ENCODE peak calls at places on chromosomes 7 and 10, in six cellular contexts. Y is aorta, R is adrenal gland, M is hepatocyte, S is fibroblast of lung, C is thoracic aorta. W is an unnamed sample. For H3K27me3, the result is how much of the 10 kb centered on the place peaks cover.

GRCh38 chr7:93779115-93779514 is 111.4 kb downstream of the TFPI2 start:
- DNase-seq in Y (no peak), R (no peak), M (no peak), S (peak), C (no peak), W (no peak)

GRCh38 chr7:108307246-108307982 is 148.8 kb downstream of the NRCAM start:
- DNase-seq in Y (no peak), R (no peak), M (no peak), S (no peak), C (no peak), W (no peak)

GRCh38 chr7:19916011-19916410 is 142.6 kb upstream of the TMEM196 start:
- DNase-seq in Y (no peak), R (no peak), M (no peak), S (peak), C (no peak), W (no peak)

GRCh38 chr10:88409824-88410223 is 173.3 kb downstream of the RNLS start:
- DNase-seq in Y (no peak), R (no peak), M (no peak), S (no peak), C (no peak), W (no peak)

GRCh38 chr10:28842321-28842720 is 165.0 kb downstream of the BAMBI start:
- DNase-seq in Y (no peak), R (no peak), M (no peak), S (peak), C (no peak), W (no peak)

GRCh38 chr7:25478925-25479324 is 250.6 kb upstream of the NPVF start:
- DNase-seq in Y (no peak), R (no peak), M (no peak), S (no peak), C (no peak), W (no peak)

GRCh38 chr10:49689882-49690510 is 10.5 kb downstream of the C10orf53 start:
- DNase-seq in Y (no peak), R (no peak), M (no peak), S (no peak), C (no peak), W (no peak)

GRCh38 chr10:117788911-117789310 is 246.4 kb downstream of the EMX2 start:
- DNase-seq in Y (no peak), R (no peak), M (no peak), S (no peak), C (no peak), W (no peak)

GRCh38 chr10:91190876-91191580 is 29.4 kb upstream of the PCGF5 start:
- DNase-seq in Y (no peak), R (peak), M (no peak), S (peak), C (no peak), W (no peak)

GRCh38 chr10:86164912-86165311 is 201.7 kb downstream of the GRID1 start:
- DNase-seq in Y (no peak), R (no peak), M (no peak), S (no peak), C (no peak), W (no peak)

GRCh38 chr10:5894873-5895272 is 4.8 kb downstream of the FBH1 start:
- DNase-seq in Y (no peak), R (no peak), M (no peak), S (no peak), C (no peak), W (no peak)

GRCh38 chr10:73997479-73997805 is 474 bp upstream of the VCL start:
- DNase-seq in Y (no peak), R (peak), M (no peak), S (no peak), C (peak), W (no peak)

GRCh38 chr7:134694299-134694698 is 47.6 kb downstream of the BPGM start:
- DNase-seq in Y (no peak), R (no peak), M (no peak), S (no peak), C (no peak), W (peak)

GRCh38 chr7:36300696-36301350 is 88.8 kb upstream of the ANLN start:
- DNase-seq in Y (no peak), R (peak), M (no peak), S (no peak), C (no peak), W (peak)

GRCh38 chr7:2432910-2433712 is 29.7 kb downstream of the CHST12 start:
- DNase-seq in Y (no peak), R (no peak), M (no peak), S (no peak), C (no peak), W (no peak)

GRCh38 chr10:124641282-124642075 is 102.7 kb downstream of the FAM53B start:
- DNase-seq in Y (no peak), R (peak), M (peak), S (peak), C (no peak), W (no peak)

GRCh38 chr7:22561356-22561755 is 61.4 kb upstream of the STEAP1B start:
- DNase-seq in Y (peak), R (peak), M (peak), S (peak), C (peak), W (peak)

GRCh38 chr10:86190291-86190690 is 176.3 kb downstream of the GRID1 start:
- DNase-seq in Y (no peak), R (no peak), M (no peak), S (no peak), C (no peak), W (no peak)

GRCh38 chr7:18873674-18874341 is 243.6 kb downstream of the TWIST1 start:
- DNase-seq in Y (no peak), R (peak), M (peak), S (peak), C (no peak), W (peak)

GRCh38 chr10:117004238-117004626 is 755 bp downstream of the SHTN1 start:
- DNase-seq in Y (no peak), R (no peak), M (no peak), S (no peak), C (no peak), W (no peak)

GRCh38 chr7:51224811-51225581 is 91.6 kb downstream of the COBL start:
- DNase-seq in Y (no peak), R (no peak), M (peak), S (no peak), C (no peak), W (no peak)

GRCh38 chr10:42850931-42851330 is 68.3 kb downstream of the BMS1 start:
- DNase-seq in Y (no peak), R (no peak), M (no peak), S (no peak), C (no peak), W (no peak)

GRCh38 chr7:103113164-103113563 is 35.7 kb downstream of the NAPEPLD start:
- DNase-seq in Y (no peak), R (no peak), M (no peak), S (peak), C (peak), W (peak)

GRCh38 chr10:71863203-71863602 is 12.2 kb upstream of the PSAP start:
- DNase-seq in Y (peak), R (no peak), M (no peak), S (peak), C (no peak), W (no peak)

GRCh38 chr10:66680886-66681285 is 244.9 kb upstream of the LRRTM3 start:
- DNase-seq in Y (no peak), R (no peak), M (no peak), S (peak), C (no peak), W (no peak)

GRCh38 chr7:17557305-17557704 is 258.9 kb downstream of the AHR start:
- DNase-seq in Y (no peak), R (peak), M (no peak), S (peak), C (no peak), W (no peak)

GRCh38 chr7:42476255-42476654 is 239.2 kb upstream of the GLI3 start:
- DNase-seq in Y (no peak), R (no peak), M (no peak), S (no peak), C (no peak), W (no peak)

GRCh38 chr10:58782876-58783859 is 270.5 kb downstream of the BICC1 start:
- DNase-seq in Y (no peak), R (no peak), M (peak), S (peak), C (no peak), W (peak)

GRCh38 chr7:70589590-70589989 is 542.4 kb upstream of the GALNT17 start:
- DNase-seq in Y (no peak), R (no peak), M (no peak), S (no peak), C (no peak), W (no peak)

GRCh38 chr7:44853391-44853790 is 5.5 kb upstream of the H2AZ2 start:
- DNase-seq in Y (no peak), R (no peak), M (no peak), S (no peak), C (no peak), W (no peak)

GRCh38 chr7:78768859-78769258 is 684.6 kb downstream of the MAGI2 start:
- DNase-seq in Y (no peak), R (no peak), M (peak), S (no peak), C (no peak), W (no peak)

GRCh38 chr7:26609082-26609481 is 255.3 kb downstream of the SKAP2 start:
- DNase-seq in Y (no peak), R (no peak), M (no peak), S (no peak), C (no peak), W (no peak)

GRCh38 chr10:79320785-79321493 is 26.3 kb upstream of the PPIF start:
- DNase-seq in Y (no peak), R (peak), M (no peak), S (peak), C (no peak), W (no peak)

GRCh38 chr7:112866424-112866823 is 76.2 kb upstream of the TMEM168 start:
- DNase-seq in Y (no peak), R (no peak), M (no peak), S (no peak), C (no peak), W (no peak)

GRCh38 chr10:97497572-97498075 is 598 bp downstream of the MMS19 start:
- DNase-seq in Y (peak), R (peak), M (peak), S (peak), C (peak), W (peak)

GRCh38 chr7:74364061-74364460 is 74.9 kb downstream of the CLIP2 start:
- DNase-seq in Y (no peak), R (peak), M (no peak), S (no peak), C (no peak), W (no peak)

GRCh38 chr10:73039635-73040034 is 57.0 kb downstream of the P4HA1 start:
- DNase-seq in Y (no peak), R (no peak), M (no peak), S (peak), C (no peak), W (no peak)

GRCh38 chr7:121099572-121099971 is 111.1 kb downstream of the CPED1 start:
- DNase-seq in Y (no peak), R (no peak), M (no peak), S (no peak), C (no peak), W (no peak)

GRCh38 chr7:159149488-159149887 is 4.8 kb upstream of the VIPR2 start:
- DNase-seq in Y (no peak), R (no peak), M (no peak), S (no peak), C (no peak), W (peak)

GRCh38 chr10:43871545-43871944 is 222.9 kb upstream of the ZNF32 start:
- DNase-seq in Y (no peak), R (no peak), M (no peak), S (no peak), C (no peak), W (no peak)

GRCh38 chr10:96230527-96230926 is 40.8 kb downstream of the BLNK start:
- DNase-seq in Y (no peak), R (no peak), M (no peak), S (no peak), C (no peak), W (no peak)

GRCh38 chr10:96229568-96230030 is 41.8 kb downstream of the BLNK start:
- DNase-seq in Y (peak), R (peak), M (peak), S (peak), C (peak), W (peak)

GRCh38 chr10:96225119-96225518 is 46.2 kb downstream of the BLNK start:
- DNase-seq in Y (no peak), R (no peak), M (no peak), S (no peak), C (no peak), W (peak)

GRCh38 chr10:96227206-96227605 is 44.2 kb downstream of the BLNK start:
- DNase-seq in Y (no peak), R (no peak), M (no peak), S (no peak), C (no peak), W (no peak)

DNA sequence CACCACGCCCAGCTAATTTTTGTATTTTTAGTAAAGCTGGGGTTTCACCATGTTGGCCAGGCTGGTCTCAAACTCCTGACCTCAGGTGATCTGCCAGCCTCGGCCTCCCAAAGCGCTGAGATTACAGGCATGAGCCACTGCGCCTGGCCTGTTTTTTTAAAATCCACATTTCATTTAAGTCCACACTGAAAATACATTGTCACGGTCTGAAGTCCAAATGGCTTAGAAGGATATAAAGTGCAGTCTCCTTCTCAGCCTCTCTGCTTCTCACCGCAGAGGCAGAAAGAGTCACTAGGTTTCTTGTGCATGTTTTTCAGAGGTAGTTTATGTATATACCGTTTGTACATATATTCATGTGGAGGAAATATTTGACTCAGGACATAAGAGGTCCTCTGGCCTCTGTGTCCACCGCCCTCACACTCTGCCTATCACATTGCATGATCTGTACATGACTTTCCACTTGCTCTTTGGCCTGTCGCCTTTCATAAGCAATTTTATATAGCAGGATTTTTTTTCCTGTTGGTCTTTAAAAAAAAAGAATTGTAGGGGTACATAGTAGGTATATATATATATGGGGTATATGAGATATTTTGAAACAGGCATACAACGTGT is 42.9 kb downstream of the BLNK start:
- DNase-seq in Y (no peak), R (no peak), M (peak), S (no peak), C (no peak), W (no peak)
- H3K27ac ChIP-seq in Y (no peak), R (no peak), M (no peak), S (no peak), C (no peak), W (no peak)

GRCh38 chr7:295155-296154 is 5.5 kb downstream of the FOXL3 start:
- DNase-seq in Y (no peak), R (no peak), M (no peak), S (no peak), C (no peak), W (no peak)

GRCh38 chr7:298375-298702 is 8.4 kb downstream of the FOXL3 start:
- DNase-seq in Y (peak), R (no peak), M (no peak), S (no peak), C (no peak), W (no peak)

GRCh38 chr7:294440-295154 is 4.6 kb downstream of the FOXL3 start:
- DNase-seq in Y (peak), R (no peak), M (peak), S (no peak), C (no peak), W (no peak)

GRCh38 chr7:297611-298374 is 7.8 kb downstream of the FOXL3 start:
- DNase-seq in Y (no peak), R (no peak), M (no peak), S (no peak), C (no peak), W (no peak)

DNA sequence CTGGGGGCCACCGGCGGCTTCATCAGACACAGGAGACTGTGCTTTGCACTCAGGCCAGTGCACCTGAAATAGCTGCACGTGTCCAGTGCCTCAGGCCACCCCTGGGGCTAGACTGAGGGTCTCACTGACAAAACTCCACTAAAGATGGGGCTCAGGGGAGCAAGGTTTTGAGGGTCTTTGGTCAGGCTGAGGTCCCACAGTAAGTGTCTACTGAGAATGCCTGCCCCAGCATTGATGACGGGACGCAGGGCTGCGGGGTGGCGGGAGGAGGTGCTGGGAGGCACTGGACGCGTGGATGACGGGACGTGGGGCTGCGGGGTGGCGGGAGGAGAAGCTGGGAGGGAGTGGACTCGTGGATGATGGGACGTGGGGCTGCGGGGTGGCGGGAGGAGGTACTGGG is 6.6 kb downstream of the FOXL3 start:
- DNase-seq in Y (no peak), R (no peak), M (no peak), S (no peak), C (no peak), W (no peak)
- H3K27me3 ChIP-seq in Y (under half), R (under half), M (under half), S (under half), C (under half), W (under half)

GRCh38 chr7:151028131-151028947 is at the start of gene ABCB8:
- DNase-seq in Y (peak), R (peak), M (peak), S (peak), C (peak), W (peak)
- H3K4me3 ChIP-seq in Y (peak), R (peak), M (peak), S (peak), C (peak), W (peak)

GRCh38 chr10:69686866-69687265 is 56.8 kb downstream of the FAM241B start:
- DNase-seq in Y (no peak), R (no peak), M (no peak), S (no peak), C (no peak), W (no peak)
- H3K27ac ChIP-seq in Y (peak), R (no peak), M (peak), S (no peak), C (peak), W (no peak)

GRCh38 chr7:141400356-141400755 is 150.9 kb upstream of the AGK start:
- DNase-seq in Y (no peak), R (no peak), M (no peak), S (no peak), C (no peak), W (no peak)

GRCh38 chr7:141397236-141398163 is 153.7 kb upstream of the AGK start:
- DNase-seq in Y (no peak), R (no peak), M (no peak), S (no peak), C (no peak), W (no peak)

GRCh38 chr7:141402277-141402996 is 148.8 kb upstream of the AGK start:
- DNase-seq in Y (no peak), R (no peak), M (no peak), S (no peak), C (no peak), W (no peak)
- H3K27me3 ChIP-seq in Y (under half), R (under half), M (under half), S (under half), C (under half), W (under half)

W was measured in SJCRH30.